ENCODE peak calls at places on chromosomes 2 and 18, in seven cellular contexts. L, R, U, D, N, I and E are unnamed samples.

GRCh38 chr2:107595749-107596148 is 230.9 kb upstream of the RGPD4 start:
- DNase-seq in L (peak), R (no peak), U (no peak), D (no peak), N (no peak), I (no peak), E (peak)

GRCh38 chr2:216536725-216537124 is 38.1 kb downstream of the RPL37A start:
- DNase-seq in L (no peak), R (no peak), U (peak), D (no peak), N (no peak), I (no peak), E (peak)

GRCh38 chr18:66838340-66838987 is 234.6 kb upstream of the CDH19 start:
- DNase-seq in L (no peak), R (no peak), U (no peak), D (no peak), N (no peak), I (no peak), E (no peak)

GRCh38 chr2:237198144-237198900 is 112.6 kb downstream of the COPS8 start:
- DNase-seq in L (no peak), R (no peak), U (no peak), D (no peak), N (no peak), I (no peak), E (peak)

GRCh38 chr2:126614529-126615279 is 41.3 kb upstream of the GYPC start:
- DNase-seq in L (no peak), R (no peak), U (no peak), D (no peak), N (no peak), I (no peak), E (peak)

GRCh38 chr18:26290388-26290787 is 64.1 kb downstream of the TAF4B start:
- DNase-seq in L (no peak), R (no peak), U (no peak), D (no peak), N (no peak), I (no peak), E (no peak)

GRCh38 chr2:51971136-51971535 is 939.2 kb upstream of the NRXN1 start:
- DNase-seq in L (no peak), R (no peak), U (no peak), D (no peak), N (no peak), I (no peak), E (peak)

GRCh38 chr2:5250482-5250881 is 441.7 kb upstream of the SOX11 start:
- DNase-seq in L (no peak), R (no peak), U (no peak), D (no peak), N (no peak), I (no peak), E (no peak)

GRCh38 chr2:109630441-109631425 is 16.6 kb downstream of the SOWAHC start:
- DNase-seq in L (no peak), R (no peak), U (no peak), D (no peak), N (no peak), I (peak), E (no peak)

GRCh38 chr2:30412392-30413321 is 34.4 kb upstream of the LCLAT1 start:
- DNase-seq in L (no peak), R (no peak), U (peak), D (no peak), N (no peak), I (no peak), E (peak)

GRCh38 chr2:226796840-226797288 is 2.8 kb downstream of the IRS1 start:
- DNase-seq in L (no peak), R (no peak), U (peak), D (no peak), N (no peak), I (no peak), E (peak)

GRCh38 chr2:181805228-181806038 is 86.1 kb upstream of the ITPRID2 start:
- DNase-seq in L (no peak), R (no peak), U (no peak), D (no peak), N (no peak), I (no peak), E (peak)

GRCh38 chr2:18829331-18829902 is 240.0 kb upstream of the NT5C1B start:
- DNase-seq in L (peak), R (no peak), U (no peak), D (no peak), N (no peak), I (peak), E (peak)

GRCh38 chr18:26307161-26307773 is 81.0 kb downstream of the TAF4B start:
- DNase-seq in L (peak), R (peak), U (peak), D (peak), N (peak), I (peak), E (peak)

GRCh38 chr18:11570770-11571169 is 38.6 kb upstream of the SLC35G4 start:
- DNase-seq in L (peak), R (no peak), U (no peak), D (no peak), N (no peak), I (no peak), E (peak)

GRCh38 chr2:160338891-160339290 is 138.8 kb upstream of the ITGB6 start:
- DNase-seq in L (no peak), R (no peak), U (no peak), D (no peak), N (no peak), I (no peak), E (peak)

GRCh38 chr2:67516358-67516757 is 119.2 kb downstream of the ETAA1 start:
- DNase-seq in L (no peak), R (no peak), U (no peak), D (no peak), N (no peak), I (no peak), E (no peak)

GRCh38 chr2:177106212-177106611 is 106.4 kb upstream of the HNRNPA3 start:
- DNase-seq in L (peak), R (peak), U (peak), D (no peak), N (no peak), I (peak), E (no peak)

GRCh38 chr2:238493880-238494572 is 67.3 kb downstream of the ASB1 start:
- DNase-seq in L (no peak), R (no peak), U (no peak), D (no peak), N (no peak), I (no peak), E (no peak)
- H3K4me2 ChIP-seq in L (no peak), R (no peak), U (no peak), D (no peak), N (peak), I (no peak), E (no peak)

GRCh38 chr2:60629263-60629662 is 75.8 kb upstream of the BCL11A start:
- DNase-seq in L (no peak), R (no peak), U (no peak), D (no peak), N (no peak), I (no peak), E (no peak)
- TF ChIP-seq CTCF in L (no peak), R (no peak), U (no peak), D (no peak), N (no peak), I (no peak), E (no peak)

GRCh38 chr2:24365051-24365450 is 4.7 kb upstream of the ITSN2 start:
- DNase-seq in L (peak), R (no peak), U (no peak), D (no peak), N (no peak), I (no peak), E (no peak)
- TF ChIP-seq RAD21 in L (no peak), R (no peak), U (no peak), D (no peak), N (no peak), I (no peak), E (no peak)

DNA sequence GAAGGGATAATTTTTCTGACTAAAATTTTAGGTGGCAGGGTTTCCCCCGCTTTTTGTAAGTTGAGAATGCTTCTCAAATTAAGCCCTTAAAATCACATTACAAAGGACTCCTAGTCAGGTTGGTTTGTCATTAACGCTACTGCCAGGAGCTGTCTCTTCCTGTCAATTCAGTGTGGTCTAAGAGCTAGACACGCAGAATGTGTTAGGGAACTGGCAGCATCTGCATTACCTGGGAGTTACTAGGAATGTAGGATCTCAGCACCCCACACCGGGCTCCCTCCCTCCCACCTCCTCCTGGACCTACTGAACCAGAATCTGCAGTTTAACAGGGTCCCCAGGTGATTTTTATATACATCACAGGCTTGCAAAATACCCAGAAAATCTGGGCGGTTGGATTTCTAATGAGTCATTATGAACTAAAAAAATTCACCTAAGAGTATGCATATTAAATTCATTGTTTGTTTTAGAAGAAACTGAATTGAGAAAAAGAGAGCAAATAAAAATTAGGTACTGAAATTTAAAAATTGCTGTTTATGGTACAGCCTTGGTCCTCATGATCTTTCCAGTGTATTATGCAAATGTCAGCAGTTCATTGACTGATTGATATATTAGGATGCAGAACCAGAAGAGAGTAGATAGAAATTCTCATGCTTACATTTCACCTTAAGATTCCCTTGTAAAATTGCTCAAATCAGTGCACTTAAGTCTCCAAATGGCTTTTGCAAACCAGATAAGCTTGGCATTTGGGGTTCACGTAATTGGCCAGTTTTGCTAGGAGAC is 130.9 kb upstream of the ITGA6 start:
- DNase-seq in L (no peak), R (no peak), U (no peak), D (no peak), N (no peak), I (no peak), E (no peak)
- H3K4me2 ChIP-seq in L (no peak), R (no peak), U (no peak), D (no peak), N (no peak), I (no peak), E (no peak)

DNA sequence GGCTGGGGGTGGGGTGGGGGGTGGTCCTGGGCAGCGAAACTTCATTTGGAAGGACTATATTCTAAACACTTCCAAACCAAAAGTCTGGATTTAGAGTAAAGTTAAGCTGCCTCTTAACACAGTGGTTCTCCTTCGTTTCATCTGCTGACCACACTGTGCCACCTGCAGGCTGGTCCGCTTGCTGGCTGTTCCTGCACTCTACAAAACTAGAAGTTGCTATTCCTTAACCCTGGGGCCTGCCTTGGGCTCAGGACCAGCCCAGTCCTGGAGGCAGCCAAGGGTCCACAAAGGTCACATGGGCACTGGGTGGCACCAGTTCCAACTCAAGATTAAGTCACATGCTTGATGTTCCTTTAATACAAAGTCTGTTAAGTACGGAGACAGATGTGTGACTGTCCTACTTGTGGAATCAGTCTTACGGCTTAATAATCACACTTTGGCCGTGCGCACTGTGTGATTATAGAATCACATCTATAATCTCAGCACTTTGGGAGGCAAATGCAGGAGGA is 195.4 kb downstream of the FAM210A start:
- DNase-seq in L (peak), R (peak), U (peak), D (no peak), N (no peak), I (no peak), E (peak)
- TF ChIP-seq CTCF in L (peak), R (peak), U (peak), D (peak), N (peak), I (peak), E (peak)